ENCODE peak calls at places on chromosomes 3 and 15, in five cellular contexts. L, O, Q, D and K are unnamed samples.

GRCh38 chr3:53234130-53234840 is 21.5 kb downstream of the TKT start:
- DNase-seq in L (no peak), O (no peak), Q (no peak), D (no peak), K (no peak)

GRCh38 chr3:45616158-45616557 is 21.6 kb downstream of the LIMD1 start:
- DNase-seq in L (no peak), O (no peak), Q (no peak), D (no peak), K (no peak)

GRCh38 chr3:33829720-33830119 is 31.3 kb downstream of the PDCD6IP start:
- DNase-seq in L (no peak), O (no peak), Q (no peak), D (no peak), K (no peak)

GRCh38 chr3:187188931-187189330 is 8.4 kb upstream of the RTP1 start:
- DNase-seq in L (no peak), O (no peak), Q (no peak), D (no peak), K (no peak)

GRCh38 chr3:128294999-128295468 is 141.8 kb downstream of the EEFSEC start:
- DNase-seq in L (peak), O (no peak), Q (no peak), D (no peak), K (no peak)

GRCh38 chr3:150376001-150376848 is 31.9 kb upstream of the TSC22D2 start:
- DNase-seq in L (no peak), O (no peak), Q (no peak), D (no peak), K (no peak)

GRCh38 chr3:136250226-136250861 is at the start of gene PCCB:
- DNase-seq in L (peak), O (peak), Q (peak), D (peak), K (peak)

GRCh38 chr3:153210116-153210515 is 48.1 kb downstream of the RAP2B start:
- DNase-seq in L (no peak), O (no peak), Q (no peak), D (peak), K (no peak)

GRCh38 chr15:39411102-39411989 is 169.5 kb upstream of the THBS1 start:
- DNase-seq in L (peak), O (no peak), Q (no peak), D (no peak), K (no peak)

GRCh38 chr3:99871231-99871898 is 53.7 kb downstream of the CMSS1 start:
- DNase-seq in L (no peak), O (no peak), Q (no peak), D (no peak), K (no peak)

GRCh38 chr3:179200790-179201189 is 50.1 kb downstream of the KCNMB3 start:
- DNase-seq in L (no peak), O (no peak), Q (no peak), D (no peak), K (no peak)

GRCh38 chr3:156206157-156206556 is 85.8 kb downstream of the KCNAB1 start:
- DNase-seq in L (no peak), O (no peak), Q (no peak), D (peak), K (no peak)

GRCh38 chr3:101642441-101642840 is 34.5 kb downstream of the ZBTB11 start:
- DNase-seq in L (no peak), O (no peak), Q (no peak), D (no peak), K (no peak)

GRCh38 chr3:43423142-43423541 is 136.8 kb downstream of the SNRK start:
- DNase-seq in L (no peak), O (no peak), Q (peak), D (peak), K (no peak)

GRCh38 chr15:90029024-90029423 is 27.9 kb downstream of the ZNF710 start:
- DNase-seq in L (no peak), O (no peak), Q (no peak), D (no peak), K (no peak)

GRCh38 chr3:13348671-13349396 is 71.3 kb downstream of the NUP210 start:
- DNase-seq in L (no peak), O (no peak), Q (no peak), D (peak), K (no peak)

GRCh38 chr3:153028336-153028735 is 133.7 kb upstream of the RAP2B start:
- DNase-seq in L (no peak), O (no peak), Q (no peak), D (peak), K (no peak)

GRCh38 chr3:79767953-79768282 is at the start of gene ROBO1:
- DNase-seq in L (no peak), O (peak), Q (peak), D (peak), K (no peak)

GRCh38 chr15:64807751-64808222 is 17.7 kb downstream of the PIF1 start:
- DNase-seq in L (no peak), O (no peak), Q (no peak), D (no peak), K (no peak)

GRCh38 chr3:123331006-123331405 is 117.9 kb downstream of the ADCY5 start:
- DNase-seq in L (no peak), O (no peak), Q (no peak), D (no peak), K (no peak)

GRCh38 chr3:172143060-172143451 is 103.7 kb downstream of the FNDC3B start:
- DNase-seq in L (no peak), O (no peak), Q (no peak), D (no peak), K (no peak)
- H3K4me3 ChIP-seq in L (no peak), O (no peak), Q (no peak), D (no peak), K (no peak)

DNA sequence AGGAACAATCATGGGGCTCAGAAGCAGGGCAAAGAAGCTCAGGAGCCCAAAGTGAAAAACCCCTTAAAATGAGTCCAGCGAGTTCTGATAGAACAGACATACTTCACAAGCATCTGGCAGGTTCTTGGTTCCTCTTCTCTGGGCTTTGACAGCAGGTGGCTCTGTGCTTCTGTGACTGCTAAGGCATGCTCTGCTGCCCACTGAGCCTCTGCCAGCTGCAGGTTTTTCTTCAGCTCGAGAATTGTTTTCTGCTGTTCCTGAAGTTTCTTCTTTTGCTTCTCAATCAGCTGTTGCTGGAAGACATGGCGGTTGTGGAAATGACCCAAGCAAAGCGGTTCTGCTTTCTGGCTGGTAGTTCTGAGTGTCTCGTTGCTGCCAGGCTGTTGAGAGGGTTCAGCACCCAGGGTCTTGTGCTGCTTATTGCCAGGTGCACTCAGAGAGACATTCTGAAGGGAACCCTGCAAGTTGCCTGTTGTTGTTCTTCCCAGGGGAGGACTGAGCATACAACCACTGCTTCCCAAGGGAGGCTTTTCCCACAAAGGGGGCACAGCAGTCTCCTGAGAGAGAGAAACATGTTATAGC is 50.8 kb downstream of the CCDC191 start:
- DNase-seq in L (no peak), O (no peak), Q (no peak), D (no peak), K (no peak)
- TF ChIP-seq CTCF in L (no peak), O (no peak), Q (no peak), D (no peak), K (no peak)

GRCh38 chr3:29281265-29282228 is 676 bp downstream of the RBMS3 start:
- DNase-seq in L (no peak), O (peak), Q (peak), D (peak), K (no peak)

GRCh38 chr3:29279830-29280229 is 1.0 kb upstream of the RBMS3 start:
- DNase-seq in L (no peak), O (peak), Q (no peak), D (no peak), K (no peak)

GRCh38 chr3:29280675-29281264 is at the start of gene RBMS3:
- DNase-seq in L (peak), O (peak), Q (peak), D (peak), K (peak)

GRCh38 chr3:29277249-29277648 is 3.6 kb upstream of the RBMS3 start:
- DNase-seq in L (no peak), O (no peak), Q (no peak), D (no peak), K (no peak)

GRCh38 chr3:29279276-29279675 is 1.6 kb upstream of the RBMS3 start:
- DNase-seq in L (no peak), O (no peak), Q (no peak), D (no peak), K (no peak)
- H3K4me3 ChIP-seq in L (peak), O (peak), Q (no peak), D (no peak), K (no peak)

GRCh38 chr3:124976378-124976777 is 41.8 kb upstream of the MUC13 start:
- DNase-seq in L (no peak), O (no peak), Q (no peak), D (no peak), K (no peak)
- TF ChIP-seq CTCF in L (no peak), O (no peak), Q (no peak), D (no peak), K (no peak)